ENCODE peak calls at places on chromosomes 2 and 18, in seven cellular contexts. One of them, this sample, is unnamed.

GRCh38 chr2:7498927-7499489 is 581.8 kb downstream of the RNF144A start:
- DNase-seq in IMR-90: no peak
- DNase-seq in HFF-Myc: no peak
- DNase-seq in B cell: no peak
- DNase-seq in effector memory CD8-positive, alpha-beta T cell: no peak
- DNase-seq in ureter: no peak
- DNase-seq in left ventricle myocardium inferior: no peak
- DNase-seq in this sample: no peak

GRCh38 chr2:234241656-234242445 is 191.3 kb downstream of the SPP2 start:
- DNase-seq in IMR-90: peak
- DNase-seq in HFF-Myc: peak
- DNase-seq in B cell: no peak
- DNase-seq in effector memory CD8-positive, alpha-beta T cell: no peak
- DNase-seq in ureter: no peak
- DNase-seq in left ventricle myocardium inferior: no peak
- DNase-seq in this sample: peak

GRCh38 chr18:80171190-80171872 is 62.3 kb downstream of the ADNP2 start:
- DNase-seq in IMR-90: peak
- DNase-seq in HFF-Myc: no peak
- DNase-seq in B cell: no peak
- DNase-seq in effector memory CD8-positive, alpha-beta T cell: peak
- DNase-seq in ureter: peak
- DNase-seq in left ventricle myocardium inferior: peak
- DNase-seq in this sample: peak

GRCh38 chr2:16933355-16933754 is 267.7 kb upstream of the CYRIA start:
- DNase-seq in IMR-90: no peak
- DNase-seq in HFF-Myc: no peak
- DNase-seq in B cell: no peak
- DNase-seq in effector memory CD8-positive, alpha-beta T cell: no peak
- DNase-seq in ureter: no peak
- DNase-seq in left ventricle myocardium inferior: no peak
- DNase-seq in this sample: no peak

GRCh38 chr2:36663851-36664715 is 32.4 kb upstream of the VIT start:
- DNase-seq in IMR-90: peak
- DNase-seq in HFF-Myc: peak
- DNase-seq in B cell: no peak
- DNase-seq in effector memory CD8-positive, alpha-beta T cell: peak
- DNase-seq in ureter: no peak
- DNase-seq in left ventricle myocardium inferior: no peak
- DNase-seq in this sample: no peak

GRCh38 chr2:144198116-144198515 is 321.8 kb downstream of the ZEB2 start:
- DNase-seq in IMR-90: peak
- DNase-seq in HFF-Myc: peak
- DNase-seq in B cell: no peak
- DNase-seq in effector memory CD8-positive, alpha-beta T cell: no peak
- DNase-seq in ureter: no peak
- DNase-seq in left ventricle myocardium inferior: no peak
- DNase-seq in this sample: no peak

GRCh38 chr2:108449410-108450200 is 599 bp downstream of the GCC2 start:
- DNase-seq in IMR-90: peak
- DNase-seq in HFF-Myc: peak
- DNase-seq in B cell: peak
- DNase-seq in effector memory CD8-positive, alpha-beta T cell: peak
- DNase-seq in ureter: no peak
- DNase-seq in left ventricle myocardium inferior: no peak
- DNase-seq in this sample: no peak

GRCh38 chr18:51192026-51192425 is 5.5 kb downstream of the MEX3C start:
- DNase-seq in IMR-90: no peak
- DNase-seq in HFF-Myc: no peak
- DNase-seq in B cell: no peak
- DNase-seq in effector memory CD8-positive, alpha-beta T cell: no peak
- DNase-seq in ureter: no peak
- DNase-seq in left ventricle myocardium inferior: no peak
- DNase-seq in this sample: no peak

GRCh38 chr2:136439277-136439676 is 321.3 kb upstream of the CXCR4 start:
- DNase-seq in IMR-90: no peak
- DNase-seq in HFF-Myc: no peak
- DNase-seq in B cell: no peak
- DNase-seq in effector memory CD8-positive, alpha-beta T cell: no peak
- DNase-seq in ureter: no peak
- DNase-seq in left ventricle myocardium inferior: no peak
- DNase-seq in this sample: no peak

GRCh38 chr2:35871672-35872071 is 483.9 kb upstream of the CRIM1 start:
- DNase-seq in IMR-90: no peak
- DNase-seq in HFF-Myc: no peak
- DNase-seq in B cell: no peak
- DNase-seq in effector memory CD8-positive, alpha-beta T cell: no peak
- DNase-seq in ureter: no peak
- DNase-seq in left ventricle myocardium inferior: no peak
- DNase-seq in this sample: no peak

GRCh38 chr18:5627756-5628511 is 84.1 kb upstream of the EPB41L3 start:
- DNase-seq in IMR-90: no peak
- DNase-seq in HFF-Myc: no peak
- DNase-seq in B cell: peak
- DNase-seq in effector memory CD8-positive, alpha-beta T cell: no peak
- DNase-seq in ureter: no peak
- DNase-seq in left ventricle myocardium inferior: no peak
- DNase-seq in this sample: no peak

GRCh38 chr2:120914839-120915521 is 179.3 kb downstream of the GLI2 start:
- DNase-seq in IMR-90: peak
- DNase-seq in HFF-Myc: peak
- DNase-seq in B cell: no peak
- DNase-seq in effector memory CD8-positive, alpha-beta T cell: no peak
- DNase-seq in ureter: peak
- DNase-seq in left ventricle myocardium inferior: peak
- DNase-seq in this sample: peak

GRCh38 chr2:135822855-135823254 is 14.1 kb downstream of the LCT start:
- DNase-seq in IMR-90: no peak
- DNase-seq in HFF-Myc: no peak
- DNase-seq in B cell: no peak
- DNase-seq in effector memory CD8-positive, alpha-beta T cell: no peak
- DNase-seq in ureter: no peak
- DNase-seq in left ventricle myocardium inferior: no peak
- DNase-seq in this sample: no peak

GRCh38 chr2:85575739-85576138 is 1.6 kb upstream of the VAMP8 start:
- DNase-seq in IMR-90: no peak
- DNase-seq in HFF-Myc: no peak
- DNase-seq in B cell: no peak
- DNase-seq in effector memory CD8-positive, alpha-beta T cell: no peak
- DNase-seq in ureter: no peak
- DNase-seq in left ventricle myocardium inferior: no peak
- DNase-seq in this sample: no peak

GRCh38 chr2:195660265-195660890 is 3.4 kb downstream of the SLC39A10 start:
- DNase-seq in IMR-90: peak
- DNase-seq in HFF-Myc: peak
- DNase-seq in B cell: peak
- DNase-seq in effector memory CD8-positive, alpha-beta T cell: peak
- DNase-seq in ureter: peak
- DNase-seq in left ventricle myocardium inferior: peak
- DNase-seq in this sample: peak

GRCh38 chr2:216075510-216076485 is 5.8 kb downstream of the PECR start:
- DNase-seq in IMR-90: no peak
- DNase-seq in HFF-Myc: no peak
- DNase-seq in B cell: no peak
- DNase-seq in effector memory CD8-positive, alpha-beta T cell: no peak
- DNase-seq in ureter: no peak
- DNase-seq in left ventricle myocardium inferior: no peak
- DNase-seq in this sample: no peak

GRCh38 chr2:68385232-68385906 is 20.3 kb downstream of the PLEK start:
- DNase-seq in IMR-90: no peak
- DNase-seq in HFF-Myc: no peak
- DNase-seq in B cell: peak
- DNase-seq in effector memory CD8-positive, alpha-beta T cell: peak
- DNase-seq in ureter: no peak
- DNase-seq in left ventricle myocardium inferior: no peak
- DNase-seq in this sample: no peak

GRCh38 chr2:99680946-99681345 is 191.1 kb upstream of the REV1 start:
- DNase-seq in IMR-90: peak
- DNase-seq in HFF-Myc: no peak
- DNase-seq in B cell: no peak
- DNase-seq in effector memory CD8-positive, alpha-beta T cell: no peak
- DNase-seq in ureter: no peak
- DNase-seq in left ventricle myocardium inferior: no peak
- DNase-seq in this sample: peak

GRCh38 chr2:43745457-43745856 is 28.4 kb upstream of the DYNC2LI1 start:
- DNase-seq in IMR-90: peak
- DNase-seq in HFF-Myc: no peak
- DNase-seq in B cell: no peak
- DNase-seq in effector memory CD8-positive, alpha-beta T cell: no peak
- DNase-seq in ureter: no peak
- DNase-seq in left ventricle myocardium inferior: no peak
- DNase-seq in this sample: peak

GRCh38 chr18:3368193-3368592 is 81.8 kb upstream of the TGIF1 start:
- DNase-seq in IMR-90: peak
- DNase-seq in HFF-Myc: no peak
- DNase-seq in B cell: no peak
- DNase-seq in effector memory CD8-positive, alpha-beta T cell: no peak
- DNase-seq in ureter: no peak
- DNase-seq in left ventricle myocardium inferior: no peak
- DNase-seq in this sample: no peak